ENCODE peak calls at places on chromosomes 1 and 21, in seven cellular contexts. J is upper lobe of right lung; Y is AG08395; S is NCI-H1694 treated with DMSO at 0.1 percent for 48 hours; B is activated gamma-delta T cell treated with Interleukin-2 at 50 U/mL for 16 hours; P is neural progenitor cell; N is activated naive CD8-positive, alpha-beta T cell treated with anti-CD3 and anti-CD28 coated beads, Interleukin-2, amount 10 ng/mL, durations not matched to agents 7 days and 5 days. Z is an unnamed sample.
A peak's percentile ranks its signal among the peaks of the same experiment; 100 is the strongest.

GRCh38 chr1:118077331-118078055 is 107.5 kb downstream of the SPAG17 start:
- DNase-seq in J (no peak), Y (peak; percentile 12), S (no peak), B (no peak), P (peak; percentile 51), N (no peak), Z (peak; percentile 26)

GRCh38 chr1:3483801-3484444 is 29.5 kb downstream of the ARHGEF16 start:
- DNase-seq in J (no peak), Y (peak; percentile 50), S (no peak), B (peak; percentile 19), P (peak; percentile 59), N (peak; percentile 65), Z (no peak)

GRCh38 chr21:45640888-45641479 is 2.5 kb upstream of the PCBP3 start:
- DNase-seq in J (no peak), Y (peak; percentile 88), S (no peak), B (no peak), P (peak; percentile 66), N (no peak), Z (no peak)

GRCh38 chr1:63261736-63262142 is 60.6 kb upstream of the FOXD3 start:
- DNase-seq in J (no peak), Y (no peak), S (no peak), B (no peak), P (no peak), N (no peak), Z (peak; percentile 25)

GRCh38 chr1:245751671-245752070 is 596.9 kb downstream of the KIF26B start:
- DNase-seq in J (no peak), Y (peak; percentile 56), S (no peak), B (no peak), P (peak; percentile 57), N (no peak), Z (no peak)

GRCh38 chr1:76209648-76210047 is 135.1 kb downstream of the ST6GALNAC3 start:
- DNase-seq in J (no peak), Y (no peak), S (no peak), B (no peak), P (no peak), N (no peak), Z (no peak)

GRCh38 chr1:27655151-27655929 is 16.7 kb downstream of the IFI6 start:
- DNase-seq in J (no peak), Y (no peak), S (no peak), B (no peak), P (peak; percentile 20), N (no peak), Z (no peak)

GRCh38 chr1:211735208-211736170 is 60.1 kb upstream of the NEK2 start:
- DNase-seq in J (no peak), Y (peak; percentile 91), S (no peak), B (no peak), P (no peak), N (no peak), Z (peak; percentile 78)

GRCh38 chr1:235239821-235240220 is 78.8 kb upstream of the RBM34 start:
- DNase-seq in J (no peak), Y (no peak), S (no peak), B (no peak), P (no peak), N (no peak), Z (no peak)

Z was measured in stromal cell of bone marrow.